ENCODE peak calls at places on chromosomes 1 and 21, in four cellular contexts. U is GM12864, M is suprapubic skin, D is bronchial epithelial cell. H is an unnamed sample.
A peak's percentile ranks its signal among the peaks of the same experiment; 100 is the strongest.

GRCh38 chr1:27544818-27545612 is 55.0 kb upstream of the WASF2 start:
- DNase-seq in U (no peak), M (no peak), D (no peak), H (no peak)

GRCh38 chr1:192485692-192486436 is 89.7 kb upstream of the RGS1 start:
- DNase-seq in U (no peak), M (no peak), D (peak; percentile 96), H (no peak)

GRCh38 chr1:11882814-11883538 is 24.2 kb upstream of the NPPB start:
- DNase-seq in U (no peak), M (no peak), D (peak; percentile 21), H (no peak)

GRCh38 chr21:20661745-20662470 is 336.3 kb upstream of the NCAM2 start:
- DNase-seq in U (no peak), M (no peak), D (no peak), H (no peak)

GRCh38 chr1:25568834-25569598 is 25.6 kb downstream of the LDLRAP1 start:
- DNase-seq in U (no peak), M (no peak), D (peak; percentile 87), H (no peak)

GRCh38 chr1:234979316-234980223 is 149.1 kb downstream of the TOMM20 start:
- DNase-seq in U (no peak), M (peak; percentile 78), D (no peak), H (no peak)

GRCh38 chr1:170734412-170735175 is 70.7 kb downstream of the PRRX1 start:
- DNase-seq in U (no peak), M (no peak), D (no peak), H (no peak)

GRCh38 chr1:33390550-33390949 is 40.3 kb downstream of the PHC2 start:
- DNase-seq in U (no peak), M (no peak), D (no peak), H (no peak)

GRCh38 chr1:174996474-174996873 is 3.3 kb upstream of the CACYBP start:
- DNase-seq in U (no peak), M (no peak), D (peak; percentile 73), H (no peak)

GRCh38 chr1:24122776-24123175 is 10.8 kb upstream of the MYOM3 start:
- DNase-seq in U (no peak), M (no peak), D (no peak), H (no peak)

DNA sequence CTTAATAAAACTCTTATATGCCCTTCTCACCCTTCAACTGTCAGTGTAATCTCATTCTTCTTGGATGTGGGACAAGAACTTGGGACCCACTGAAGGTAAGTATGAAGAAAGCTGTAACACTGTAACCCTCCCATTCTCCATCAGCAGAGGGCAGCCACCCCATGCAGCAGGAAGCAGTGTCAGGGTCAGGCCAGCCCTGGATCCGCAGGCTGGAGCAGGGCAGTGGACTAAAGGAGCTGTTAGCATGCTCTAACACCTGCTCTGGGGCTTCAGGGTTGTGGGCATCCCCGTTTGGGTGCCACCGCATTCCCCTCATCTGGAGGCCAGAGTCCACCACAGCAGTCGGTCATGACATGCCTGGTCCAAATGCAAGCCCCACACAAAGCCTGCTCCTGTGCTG is 156.5 kb downstream of the HIVEP3 start:
- DNase-seq in U (no peak), M (no peak), D (no peak), H (no peak)
- TF ChIP-seq CTCF in U (no peak), M (no peak), D (no peak), H (no peak)

GRCh38 chr21:39127506-39127905 is 55.7 kb downstream of the PSMG1 start:
- DNase-seq in U (no peak), M (no peak), D (no peak), H (no peak)
- TF ChIP-seq CTCF in U (no peak), M (no peak), D (no peak), H (no peak)

GRCh38 chr1:53237638-53238037 is 680 bp downstream of the MAGOH start:
- DNase-seq in U (no peak), M (no peak), D (no peak), H (no peak)
- TF ChIP-seq CTCF in U (no peak), M (no peak), D (no peak), H (no peak)

GRCh38 chr1:118158918-118159317 is 26.1 kb downstream of the SPAG17 start:
- DNase-seq in U (no peak), M (no peak), D (peak; percentile 87), H (no peak)

GRCh38 chr1:118155106-118155505 is 29.9 kb downstream of the SPAG17 start:
- DNase-seq in U (no peak), M (no peak), D (no peak), H (no peak)

GRCh38 chr1:118157506-118157905 is 27.5 kb downstream of the SPAG17 start:
- DNase-seq in U (no peak), M (no peak), D (no peak), H (no peak)

GRCh38 chr1:118151312-118151937 is 33.6 kb downstream of the SPAG17 start:
- DNase-seq in U (peak; percentile 5), M (no peak), D (peak; percentile 66), H (no peak)

GRCh38 chr1:118154220-118154619 is 30.8 kb downstream of the SPAG17 start:
- DNase-seq in U (no peak), M (no peak), D (peak; percentile 56), H (no peak)
- TF ChIP-seq CTCF in U (peak; percentile 33), M (no peak), D (peak; percentile 62), H (peak; percentile 68)

GRCh38 chr1:47992720-47993119 is 4.5 kb downstream of the TRABD2B start:
- DNase-seq in U (no peak), M (no peak), D (no peak), H (no peak)

GRCh38 chr1:47993356-47993755 is 3.8 kb downstream of the TRABD2B start:
- DNase-seq in U (no peak), M (no peak), D (no peak), H (no peak)

GRCh38 chr1:47990286-47990685 is 6.9 kb downstream of the TRABD2B start:
- DNase-seq in U (no peak), M (no peak), D (no peak), H (no peak)

GRCh38 chr1:47991698-47992097 is 5.5 kb downstream of the TRABD2B start:
- DNase-seq in U (no peak), M (no peak), D (no peak), H (no peak)

DNA sequence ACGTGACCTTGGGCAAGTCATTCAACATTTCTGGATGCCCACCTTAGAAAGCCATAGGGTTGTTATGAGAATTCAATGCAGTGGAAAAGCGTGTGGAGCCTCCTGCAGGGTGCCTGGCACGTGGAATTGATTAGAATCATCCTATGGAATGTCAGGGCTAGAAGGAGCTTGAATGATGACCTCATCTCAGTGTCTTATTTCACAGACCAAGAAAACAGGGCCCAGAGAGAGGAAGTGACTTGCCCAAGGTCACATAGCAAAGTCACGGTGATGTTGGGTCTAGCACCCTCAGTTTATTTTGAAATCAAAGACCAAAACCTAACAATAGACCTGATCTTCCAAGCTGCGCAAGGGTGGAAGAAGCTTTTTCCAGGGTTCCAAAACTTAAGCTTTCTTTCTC is 6.0 kb downstream of the TRABD2B start:
- DNase-seq in U (no peak), M (no peak), D (peak; percentile 82), H (no peak)
- TF ChIP-seq CTCF in U (no peak), M (no peak), D (peak; percentile 9), H (no peak)

GRCh38 chr1:160101037-160101716 is 2.8 kb upstream of the IGSF8 start:
- DNase-seq in U (peak; percentile 43), M (peak; percentile 89), D (peak; percentile 50), H (peak; percentile 85)
- TF ChIP-seq CTCF in U (peak; percentile 97), M (peak; percentile 94), D (peak; percentile 98), H (peak; percentile 93)